ENCODE peak calls at places on chromosome 2, in ten cellular contexts. One of them, this sample, is unnamed.

GRCh38 chr2:121489284-121489683 is 41.4 kb upstream of the RNU4ATAC start:
- DNase-seq in activated T-helper 1 cell treated with Interleukin-2 at 50 U/mL for 16 hours: no peak
- DNase-seq in lower leg skin: no peak
- DNase-seq in GM23338: no peak
- DNase-seq in NCI-H187 treated with DMSO at 0.1 percent for 48 hours: peak
- DNase-seq in skeletal muscle cell: no peak
- DNase-seq in activated CD8-positive, alpha-beta memory T cell treated with anti-CD3 and anti-CD28 coated beads, Interleukin-2, amount 50 U/mL, for 4 hours: no peak
- DNase-seq in fibroblast of the conjunctiva: no peak
- DNase-seq in RPMI7951: no peak
- DNase-seq in left lung: no peak
- DNase-seq in this sample: no peak

GRCh38 chr2:179049546-179050311 is at the start of gene CCDC141:
- DNase-seq in activated T-helper 1 cell treated with Interleukin-2 at 50 U/mL for 16 hours: no peak
- DNase-seq in lower leg skin: no peak
- DNase-seq in GM23338: no peak
- DNase-seq in NCI-H187 treated with DMSO at 0.1 percent for 48 hours: no peak
- DNase-seq in skeletal muscle cell: no peak
- DNase-seq in activated CD8-positive, alpha-beta memory T cell treated with anti-CD3 and anti-CD28 coated beads, Interleukin-2, amount 50 U/mL, for 4 hours: no peak
- DNase-seq in fibroblast of the conjunctiva: no peak
- DNase-seq in RPMI7951: no peak
- DNase-seq in left lung: no peak
- DNase-seq in this sample: no peak

GRCh38 chr2:216554755-216555154 is 56.1 kb downstream of the RPL37A start:
- DNase-seq in activated T-helper 1 cell treated with Interleukin-2 at 50 U/mL for 16 hours: no peak
- DNase-seq in lower leg skin: no peak
- DNase-seq in GM23338: no peak
- DNase-seq in NCI-H187 treated with DMSO at 0.1 percent for 48 hours: peak
- DNase-seq in skeletal muscle cell: no peak
- DNase-seq in activated CD8-positive, alpha-beta memory T cell treated with anti-CD3 and anti-CD28 coated beads, Interleukin-2, amount 50 U/mL, for 4 hours: no peak
- DNase-seq in fibroblast of the conjunctiva: no peak
- DNase-seq in RPMI7951: no peak
- DNase-seq in left lung: no peak
- DNase-seq in this sample: no peak

GRCh38 chr2:15975676-15976075 is 35.3 kb downstream of the MYCN start:
- DNase-seq in activated T-helper 1 cell treated with Interleukin-2 at 50 U/mL for 16 hours: no peak
- DNase-seq in lower leg skin: no peak
- DNase-seq in GM23338: no peak
- DNase-seq in NCI-H187 treated with DMSO at 0.1 percent for 48 hours: no peak
- DNase-seq in skeletal muscle cell: no peak
- DNase-seq in activated CD8-positive, alpha-beta memory T cell treated with anti-CD3 and anti-CD28 coated beads, Interleukin-2, amount 50 U/mL, for 4 hours: no peak
- DNase-seq in fibroblast of the conjunctiva: no peak
- DNase-seq in RPMI7951: no peak
- DNase-seq in left lung: no peak
- DNase-seq in this sample: no peak

GRCh38 chr2:157837851-157838441 is 38.2 kb downstream of the ACVR1 start:
- DNase-seq in activated T-helper 1 cell treated with Interleukin-2 at 50 U/mL for 16 hours: no peak
- DNase-seq in lower leg skin: no peak
- DNase-seq in GM23338: no peak
- DNase-seq in NCI-H187 treated with DMSO at 0.1 percent for 48 hours: no peak
- DNase-seq in skeletal muscle cell: no peak
- DNase-seq in activated CD8-positive, alpha-beta memory T cell treated with anti-CD3 and anti-CD28 coated beads, Interleukin-2, amount 50 U/mL, for 4 hours: no peak
- DNase-seq in fibroblast of the conjunctiva: no peak
- DNase-seq in RPMI7951: peak
- DNase-seq in left lung: no peak
- DNase-seq in this sample: no peak

GRCh38 chr2:210461401-210461800 is 15.2 kb downstream of the LANCL1 start:
- DNase-seq in activated T-helper 1 cell treated with Interleukin-2 at 50 U/mL for 16 hours: no peak
- DNase-seq in lower leg skin: no peak
- DNase-seq in GM23338: no peak
- DNase-seq in NCI-H187 treated with DMSO at 0.1 percent for 48 hours: peak
- DNase-seq in skeletal muscle cell: no peak
- DNase-seq in activated CD8-positive, alpha-beta memory T cell treated with anti-CD3 and anti-CD28 coated beads, Interleukin-2, amount 50 U/mL, for 4 hours: no peak
- DNase-seq in fibroblast of the conjunctiva: no peak
- DNase-seq in RPMI7951: no peak
- DNase-seq in left lung: no peak
- DNase-seq in this sample: no peak

GRCh38 chr2:220670461-220670979 is 901.6 kb downstream of the EPHA4 start:
- DNase-seq in activated T-helper 1 cell treated with Interleukin-2 at 50 U/mL for 16 hours: no peak
- DNase-seq in lower leg skin: no peak
- DNase-seq in GM23338: no peak
- DNase-seq in NCI-H187 treated with DMSO at 0.1 percent for 48 hours: peak
- DNase-seq in skeletal muscle cell: no peak
- DNase-seq in activated CD8-positive, alpha-beta memory T cell treated with anti-CD3 and anti-CD28 coated beads, Interleukin-2, amount 50 U/mL, for 4 hours: no peak
- DNase-seq in fibroblast of the conjunctiva: no peak
- DNase-seq in RPMI7951: no peak
- DNase-seq in left lung: no peak
- DNase-seq in this sample: no peak

GRCh38 chr2:42755161-42755900 is 8.6 kb downstream of the OXER1 start:
- DNase-seq in activated T-helper 1 cell treated with Interleukin-2 at 50 U/mL for 16 hours: no peak
- DNase-seq in lower leg skin: no peak
- DNase-seq in GM23338: no peak
- DNase-seq in NCI-H187 treated with DMSO at 0.1 percent for 48 hours: no peak
- DNase-seq in skeletal muscle cell: no peak
- DNase-seq in activated CD8-positive, alpha-beta memory T cell treated with anti-CD3 and anti-CD28 coated beads, Interleukin-2, amount 50 U/mL, for 4 hours: no peak
- DNase-seq in fibroblast of the conjunctiva: peak
- DNase-seq in RPMI7951: peak
- DNase-seq in left lung: no peak
- DNase-seq in this sample: no peak

GRCh38 chr2:227310756-227311110 is 14.3 kb upstream of the MFF start:
- DNase-seq in activated T-helper 1 cell treated with Interleukin-2 at 50 U/mL for 16 hours: no peak
- DNase-seq in lower leg skin: no peak
- DNase-seq in GM23338: no peak
- DNase-seq in NCI-H187 treated with DMSO at 0.1 percent for 48 hours: no peak
- DNase-seq in skeletal muscle cell: no peak
- DNase-seq in activated CD8-positive, alpha-beta memory T cell treated with anti-CD3 and anti-CD28 coated beads, Interleukin-2, amount 50 U/mL, for 4 hours: no peak
- DNase-seq in fibroblast of the conjunctiva: no peak
- DNase-seq in RPMI7951: no peak
- DNase-seq in left lung: no peak
- DNase-seq in this sample: no peak

GRCh38 chr2:158935617-158936016 is 32.8 kb upstream of the TANC1 start:
- DNase-seq in activated T-helper 1 cell treated with Interleukin-2 at 50 U/mL for 16 hours: no peak
- DNase-seq in lower leg skin: no peak
- DNase-seq in GM23338: peak
- DNase-seq in NCI-H187 treated with DMSO at 0.1 percent for 48 hours: no peak
- DNase-seq in skeletal muscle cell: no peak
- DNase-seq in activated CD8-positive, alpha-beta memory T cell treated with anti-CD3 and anti-CD28 coated beads, Interleukin-2, amount 50 U/mL, for 4 hours: no peak
- DNase-seq in fibroblast of the conjunctiva: no peak
- DNase-seq in RPMI7951: no peak
- DNase-seq in left lung: no peak
- DNase-seq in this sample: no peak

GRCh38 chr2:72090781-72091482 is 56.7 kb downstream of the CYP26B1 start:
- DNase-seq in activated T-helper 1 cell treated with Interleukin-2 at 50 U/mL for 16 hours: no peak
- DNase-seq in lower leg skin: peak
- DNase-seq in GM23338: no peak
- DNase-seq in NCI-H187 treated with DMSO at 0.1 percent for 48 hours: no peak
- DNase-seq in skeletal muscle cell: no peak
- DNase-seq in activated CD8-positive, alpha-beta memory T cell treated with anti-CD3 and anti-CD28 coated beads, Interleukin-2, amount 50 U/mL, for 4 hours: no peak
- DNase-seq in fibroblast of the conjunctiva: no peak
- DNase-seq in RPMI7951: no peak
- DNase-seq in left lung: no peak
- DNase-seq in this sample: no peak

GRCh38 chr2:223994562-223995162 is 37.4 kb downstream of the MRPL44 start:
- DNase-seq in activated T-helper 1 cell treated with Interleukin-2 at 50 U/mL for 16 hours: no peak
- DNase-seq in lower leg skin: no peak
- DNase-seq in GM23338: no peak
- DNase-seq in NCI-H187 treated with DMSO at 0.1 percent for 48 hours: no peak
- DNase-seq in skeletal muscle cell: no peak
- DNase-seq in activated CD8-positive, alpha-beta memory T cell treated with anti-CD3 and anti-CD28 coated beads, Interleukin-2, amount 50 U/mL, for 4 hours: no peak
- DNase-seq in fibroblast of the conjunctiva: no peak
- DNase-seq in RPMI7951: no peak
- DNase-seq in left lung: no peak
- DNase-seq in this sample: no peak

GRCh38 chr2:237922641-237923361 is 44.0 kb upstream of the UBE2F start:
- DNase-seq in activated T-helper 1 cell treated with Interleukin-2 at 50 U/mL for 16 hours: no peak
- DNase-seq in lower leg skin: no peak
- DNase-seq in GM23338: no peak
- DNase-seq in NCI-H187 treated with DMSO at 0.1 percent for 48 hours: no peak
- DNase-seq in skeletal muscle cell: no peak
- DNase-seq in activated CD8-positive, alpha-beta memory T cell treated with anti-CD3 and anti-CD28 coated beads, Interleukin-2, amount 50 U/mL, for 4 hours: peak
- DNase-seq in fibroblast of the conjunctiva: no peak
- DNase-seq in RPMI7951: no peak
- DNase-seq in left lung: peak
- DNase-seq in this sample: no peak

GRCh38 chr2:175676813-175677212 is 325.3 kb downstream of the LNPK start:
- DNase-seq in activated T-helper 1 cell treated with Interleukin-2 at 50 U/mL for 16 hours: no peak
- DNase-seq in lower leg skin: no peak
- DNase-seq in GM23338: peak
- DNase-seq in NCI-H187 treated with DMSO at 0.1 percent for 48 hours: no peak
- DNase-seq in skeletal muscle cell: no peak
- DNase-seq in activated CD8-positive, alpha-beta memory T cell treated with anti-CD3 and anti-CD28 coated beads, Interleukin-2, amount 50 U/mL, for 4 hours: no peak
- DNase-seq in fibroblast of the conjunctiva: no peak
- DNase-seq in RPMI7951: no peak
- DNase-seq in left lung: no peak
- DNase-seq in this sample: no peak

GRCh38 chr2:45681675-45682074 is 30.2 kb downstream of the PRKCE start:
- DNase-seq in activated T-helper 1 cell treated with Interleukin-2 at 50 U/mL for 16 hours: no peak
- DNase-seq in lower leg skin: peak
- DNase-seq in GM23338: no peak
- DNase-seq in NCI-H187 treated with DMSO at 0.1 percent for 48 hours: no peak
- DNase-seq in skeletal muscle cell: peak
- DNase-seq in activated CD8-positive, alpha-beta memory T cell treated with anti-CD3 and anti-CD28 coated beads, Interleukin-2, amount 50 U/mL, for 4 hours: no peak
- DNase-seq in fibroblast of the conjunctiva: peak
- DNase-seq in RPMI7951: peak
- DNase-seq in left lung: peak
- DNase-seq in this sample: no peak

GRCh38 chr2:233486778-233487552 is 79.6 kb downstream of the USP40 start:
- DNase-seq in activated T-helper 1 cell treated with Interleukin-2 at 50 U/mL for 16 hours: no peak
- DNase-seq in lower leg skin: no peak
- DNase-seq in GM23338: no peak
- DNase-seq in NCI-H187 treated with DMSO at 0.1 percent for 48 hours: no peak
- DNase-seq in skeletal muscle cell: peak
- DNase-seq in activated CD8-positive, alpha-beta memory T cell treated with anti-CD3 and anti-CD28 coated beads, Interleukin-2, amount 50 U/mL, for 4 hours: no peak
- DNase-seq in fibroblast of the conjunctiva: peak
- DNase-seq in RPMI7951: peak
- DNase-seq in left lung: no peak
- DNase-seq in this sample: no peak

GRCh38 chr2:44743473-44743872 is 198.0 kb upstream of the SIX3 start:
- DNase-seq in activated T-helper 1 cell treated with Interleukin-2 at 50 U/mL for 16 hours: no peak
- DNase-seq in lower leg skin: no peak
- DNase-seq in GM23338: no peak
- DNase-seq in NCI-H187 treated with DMSO at 0.1 percent for 48 hours: no peak
- DNase-seq in skeletal muscle cell: no peak
- DNase-seq in activated CD8-positive, alpha-beta memory T cell treated with anti-CD3 and anti-CD28 coated beads, Interleukin-2, amount 50 U/mL, for 4 hours: no peak
- DNase-seq in fibroblast of the conjunctiva: no peak
- DNase-seq in RPMI7951: no peak
- DNase-seq in left lung: no peak
- DNase-seq in this sample: no peak

GRCh38 chr2:43051316-43051715 is 175.1 kb downstream of the ZFP36L2 start:
- DNase-seq in activated T-helper 1 cell treated with Interleukin-2 at 50 U/mL for 16 hours: no peak
- DNase-seq in lower leg skin: peak
- DNase-seq in GM23338: no peak
- DNase-seq in NCI-H187 treated with DMSO at 0.1 percent for 48 hours: no peak
- DNase-seq in skeletal muscle cell: no peak
- DNase-seq in activated CD8-positive, alpha-beta memory T cell treated with anti-CD3 and anti-CD28 coated beads, Interleukin-2, amount 50 U/mL, for 4 hours: peak
- DNase-seq in fibroblast of the conjunctiva: no peak
- DNase-seq in RPMI7951: peak
- DNase-seq in left lung: peak
- DNase-seq in this sample: no peak

GRCh38 chr2:57796527-57796926 is 250.1 kb upstream of the VRK2 start:
- DNase-seq in activated T-helper 1 cell treated with Interleukin-2 at 50 U/mL for 16 hours: no peak
- DNase-seq in lower leg skin: no peak
- DNase-seq in GM23338: peak
- DNase-seq in NCI-H187 treated with DMSO at 0.1 percent for 48 hours: no peak
- DNase-seq in skeletal muscle cell: no peak
- DNase-seq in activated CD8-positive, alpha-beta memory T cell treated with anti-CD3 and anti-CD28 coated beads, Interleukin-2, amount 50 U/mL, for 4 hours: no peak
- DNase-seq in fibroblast of the conjunctiva: no peak
- DNase-seq in RPMI7951: no peak
- DNase-seq in left lung: no peak
- DNase-seq in this sample: no peak

GRCh38 chr2:177143444-177143843 is 69.2 kb upstream of the HNRNPA3 start:
- DNase-seq in activated T-helper 1 cell treated with Interleukin-2 at 50 U/mL for 16 hours: no peak
- DNase-seq in lower leg skin: no peak
- DNase-seq in GM23338: peak
- DNase-seq in NCI-H187 treated with DMSO at 0.1 percent for 48 hours: no peak
- DNase-seq in skeletal muscle cell: peak
- DNase-seq in activated CD8-positive, alpha-beta memory T cell treated with anti-CD3 and anti-CD28 coated beads, Interleukin-2, amount 50 U/mL, for 4 hours: no peak
- DNase-seq in fibroblast of the conjunctiva: no peak
- DNase-seq in RPMI7951: peak
- DNase-seq in left lung: no peak
- DNase-seq in this sample: no peak

GRCh38 chr2:96415684-96416083 is 80.1 kb downstream of the NCAPH start:
- DNase-seq in activated T-helper 1 cell treated with Interleukin-2 at 50 U/mL for 16 hours: no peak
- DNase-seq in lower leg skin: no peak
- DNase-seq in GM23338: no peak
- DNase-seq in NCI-H187 treated with DMSO at 0.1 percent for 48 hours: no peak
- DNase-seq in skeletal muscle cell: no peak
- DNase-seq in activated CD8-positive, alpha-beta memory T cell treated with anti-CD3 and anti-CD28 coated beads, Interleukin-2, amount 50 U/mL, for 4 hours: no peak
- DNase-seq in fibroblast of the conjunctiva: no peak
- DNase-seq in RPMI7951: no peak
- DNase-seq in left lung: no peak
- DNase-seq in this sample: no peak

GRCh38 chr2:157725856-157726255 is 97.2 kb upstream of the ACVR1C start:
- DNase-seq in activated T-helper 1 cell treated with Interleukin-2 at 50 U/mL for 16 hours: no peak
- DNase-seq in lower leg skin: no peak
- DNase-seq in GM23338: no peak
- DNase-seq in NCI-H187 treated with DMSO at 0.1 percent for 48 hours: no peak
- DNase-seq in skeletal muscle cell: peak
- DNase-seq in activated CD8-positive, alpha-beta memory T cell treated with anti-CD3 and anti-CD28 coated beads, Interleukin-2, amount 50 U/mL, for 4 hours: no peak
- DNase-seq in fibroblast of the conjunctiva: no peak
- DNase-seq in RPMI7951: peak
- DNase-seq in left lung: no peak
- DNase-seq in this sample: no peak

GRCh38 chr2:163347982-163348842 is 387.6 kb downstream of the FIGN start:
- DNase-seq in activated T-helper 1 cell treated with Interleukin-2 at 50 U/mL for 16 hours: no peak
- DNase-seq in lower leg skin: peak
- DNase-seq in GM23338: peak
- DNase-seq in NCI-H187 treated with DMSO at 0.1 percent for 48 hours: no peak
- DNase-seq in skeletal muscle cell: peak
- DNase-seq in activated CD8-positive, alpha-beta memory T cell treated with anti-CD3 and anti-CD28 coated beads, Interleukin-2, amount 50 U/mL, for 4 hours: no peak
- DNase-seq in fibroblast of the conjunctiva: peak
- DNase-seq in RPMI7951: peak
- DNase-seq in left lung: peak
- DNase-seq in this sample: peak

GRCh38 chr2:50838316-50838715 is 193.6 kb downstream of the NRXN1 start:
- DNase-seq in activated T-helper 1 cell treated with Interleukin-2 at 50 U/mL for 16 hours: no peak
- DNase-seq in lower leg skin: no peak
- DNase-seq in GM23338: no peak
- DNase-seq in NCI-H187 treated with DMSO at 0.1 percent for 48 hours: no peak
- DNase-seq in skeletal muscle cell: no peak
- DNase-seq in activated CD8-positive, alpha-beta memory T cell treated with anti-CD3 and anti-CD28 coated beads, Interleukin-2, amount 50 U/mL, for 4 hours: no peak
- DNase-seq in fibroblast of the conjunctiva: no peak
- DNase-seq in RPMI7951: no peak
- DNase-seq in left lung: no peak
- DNase-seq in this sample: no peak

GRCh38 chr2:38940746-38941145 is 51.1 kb downstream of the ARHGEF33 start:
- DNase-seq in activated T-helper 1 cell treated with Interleukin-2 at 50 U/mL for 16 hours: no peak
- DNase-seq in lower leg skin: no peak
- DNase-seq in GM23338: no peak
- DNase-seq in NCI-H187 treated with DMSO at 0.1 percent for 48 hours: no peak
- DNase-seq in skeletal muscle cell: no peak
- DNase-seq in activated CD8-positive, alpha-beta memory T cell treated with anti-CD3 and anti-CD28 coated beads, Interleukin-2, amount 50 U/mL, for 4 hours: no peak
- DNase-seq in fibroblast of the conjunctiva: no peak
- DNase-seq in RPMI7951: no peak
- DNase-seq in left lung: no peak
- DNase-seq in this sample: no peak

GRCh38 chr2:228657807-228658402 is 476.4 kb upstream of the SPHKAP start:
- DNase-seq in activated T-helper 1 cell treated with Interleukin-2 at 50 U/mL for 16 hours: no peak
- DNase-seq in lower leg skin: no peak
- DNase-seq in GM23338: peak
- DNase-seq in NCI-H187 treated with DMSO at 0.1 percent for 48 hours: peak
- DNase-seq in skeletal muscle cell: no peak
- DNase-seq in activated CD8-positive, alpha-beta memory T cell treated with anti-CD3 and anti-CD28 coated beads, Interleukin-2, amount 50 U/mL, for 4 hours: no peak
- DNase-seq in fibroblast of the conjunctiva: peak
- DNase-seq in RPMI7951: peak
- DNase-seq in left lung: no peak
- DNase-seq in this sample: no peak

GRCh38 chr2:216792222-216793001 is 67.5 kb downstream of the TNP1 start:
- DNase-seq in activated T-helper 1 cell treated with Interleukin-2 at 50 U/mL for 16 hours: no peak
- DNase-seq in lower leg skin: peak
- DNase-seq in GM23338: peak
- DNase-seq in NCI-H187 treated with DMSO at 0.1 percent for 48 hours: no peak
- DNase-seq in skeletal muscle cell: no peak
- DNase-seq in activated CD8-positive, alpha-beta memory T cell treated with anti-CD3 and anti-CD28 coated beads, Interleukin-2, amount 50 U/mL, for 4 hours: no peak
- DNase-seq in fibroblast of the conjunctiva: peak
- DNase-seq in RPMI7951: peak
- DNase-seq in left lung: no peak
- DNase-seq in this sample: no peak

GRCh38 chr2:191836853-191837769 is 9.8 kb downstream of the CAVIN2 start:
- DNase-seq in activated T-helper 1 cell treated with Interleukin-2 at 50 U/mL for 16 hours: no peak
- DNase-seq in lower leg skin: no peak
- DNase-seq in GM23338: no peak
- DNase-seq in NCI-H187 treated with DMSO at 0.1 percent for 48 hours: no peak
- DNase-seq in skeletal muscle cell: no peak
- DNase-seq in activated CD8-positive, alpha-beta memory T cell treated with anti-CD3 and anti-CD28 coated beads, Interleukin-2, amount 50 U/mL, for 4 hours: no peak
- DNase-seq in fibroblast of the conjunctiva: no peak
- DNase-seq in RPMI7951: no peak
- DNase-seq in left lung: peak
- DNase-seq in this sample: no peak

This sample was measured in nephron progenitor cell.